ENCODE peak calls at places on chromosome 21, in eight cellular contexts. J is upper lobe of right lung, L is BJ, V is heart left ventricle, E is fibroblast of pulmonary artery, P is brain microvascular endothelial cell, D is lower leg skin, S is AG04449. K is an unnamed sample.

GRCh38 chr21:27476696-27477095 is 509.8 kb upstream of the ADAMTS5 start:
- DNase-seq in J (no peak), L (no peak), V (no peak), E (peak), P (peak), D (no peak), S (peak), K (peak)

GRCh38 chr21:16597768-16598167 is 868.0 kb downstream of the USP25 start:
- DNase-seq in J (no peak), L (no peak), V (no peak), E (no peak), P (no peak), D (no peak), S (no peak), K (no peak)

GRCh38 chr21:39033878-39034589 is 149.2 kb downstream of the PSMG1 start:
- DNase-seq in J (peak), L (no peak), V (no peak), E (no peak), P (peak), D (peak), S (no peak), K (no peak)

GRCh38 chr21:30028537-30028936 is 88.7 kb upstream of the GRIK1 start:
- DNase-seq in J (no peak), L (no peak), V (no peak), E (no peak), P (no peak), D (no peak), S (no peak), K (no peak)

GRCh38 chr21:39097335-39097861 is 85.9 kb downstream of the PSMG1 start:
- DNase-seq in J (no peak), L (no peak), V (no peak), E (no peak), P (no peak), D (peak), S (no peak), K (no peak)

GRCh38 chr21:29349702-29350101 is 51.0 kb downstream of the BACH1 start:
- DNase-seq in J (no peak), L (no peak), V (no peak), E (no peak), P (no peak), D (no peak), S (no peak), K (no peak)

GRCh38 chr21:46372014-46372485 is 48.1 kb downstream of the PCNT start:
- DNase-seq in J (no peak), L (no peak), V (peak), E (no peak), P (no peak), D (no peak), S (no peak), K (no peak)

GRCh38 chr21:29025328-29025713 is 853 bp downstream of the USP16 start:
- DNase-seq in J (no peak), L (no peak), V (no peak), E (peak), P (peak), D (no peak), S (no peak), K (no peak)

GRCh38 chr21:44006017-44006624 is 6.0 kb upstream of the TRAPPC10 start:
- DNase-seq in J (no peak), L (peak), V (no peak), E (peak), P (peak), D (no peak), S (peak), K (peak)

GRCh38 chr21:43585924-43586411 is 73.3 kb downstream of the HSF2BP start:
- DNase-seq in J (no peak), L (peak), V (no peak), E (peak), P (peak), D (no peak), S (peak), K (peak)

GRCh38 chr21:31866077-31866511 is 6.7 kb upstream of the HUNK start:
- DNase-seq in J (peak), L (no peak), V (peak), E (peak), P (peak), D (peak), S (no peak), K (peak)

GRCh38 chr21:39114871-39115658 is 68.2 kb downstream of the PSMG1 start:
- DNase-seq in J (no peak), L (no peak), V (no peak), E (peak), P (peak), D (peak), S (no peak), K (peak)

GRCh38 chr21:22260274-22260673 is 1262.1 kb downstream of the NCAM2 start:
- DNase-seq in J (no peak), L (no peak), V (no peak), E (no peak), P (no peak), D (no peak), S (no peak), K (no peak)

GRCh38 chr21:17763286-17764037 is 55.7 kb downstream of the C21orf91 start:
- DNase-seq in J (no peak), L (no peak), V (no peak), E (no peak), P (no peak), D (no peak), S (no peak), K (no peak)

GRCh38 chr21:31874817-31875216 is 2.0 kb downstream of the HUNK start:
- DNase-seq in J (no peak), L (no peak), V (no peak), E (no peak), P (no peak), D (peak), S (no peak), K (no peak)

GRCh38 chr21:37769656-37770055 is 146.6 kb downstream of the KCNJ6 start:
- DNase-seq in J (no peak), L (no peak), V (no peak), E (no peak), P (no peak), D (no peak), S (no peak), K (no peak)

DNA sequence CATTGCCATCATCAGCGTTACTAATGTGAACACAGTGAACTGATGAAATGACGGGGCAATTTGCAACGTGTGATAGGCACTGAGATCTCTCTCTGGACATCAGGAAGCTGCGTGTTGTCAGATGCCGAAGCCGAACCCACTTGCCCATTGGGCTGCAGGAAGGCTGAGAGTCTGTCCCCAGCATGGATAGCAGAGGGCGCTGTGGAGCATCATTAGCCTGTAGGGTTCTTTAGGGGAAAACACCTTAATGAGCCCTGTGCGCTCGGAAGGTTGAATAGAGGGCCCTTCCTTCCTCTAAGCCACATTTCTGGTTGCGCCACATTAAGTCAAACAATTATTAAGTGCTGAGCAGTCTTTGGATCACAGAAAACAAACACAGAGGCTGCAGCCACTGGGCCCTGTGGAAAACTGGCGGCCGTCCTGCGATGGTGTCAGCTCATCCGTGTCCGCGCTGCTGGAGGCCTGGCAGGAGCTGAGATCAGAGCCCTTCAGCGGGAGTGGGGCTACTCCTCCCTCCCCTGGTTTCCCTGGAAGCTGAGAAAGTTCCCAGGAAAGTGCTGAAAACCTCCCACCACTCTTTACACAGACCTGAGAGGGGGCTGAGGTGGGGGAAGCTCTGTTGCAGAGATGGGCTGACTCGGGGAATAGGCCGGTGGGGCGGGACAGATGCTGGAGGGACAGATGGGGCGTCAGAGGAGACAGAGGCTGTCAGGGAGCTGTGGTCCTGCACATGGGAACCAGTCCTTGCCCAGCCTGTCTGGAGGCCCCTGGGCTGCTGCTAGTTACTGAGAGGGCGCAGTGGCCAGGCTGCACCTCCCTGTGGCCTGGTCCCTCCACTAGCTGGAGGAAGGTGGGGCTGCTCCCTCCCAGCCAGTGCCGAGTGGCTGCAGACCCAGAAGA is 12.7 kb downstream of the TFF2 start:
- DNase-seq in J (peak), L (no peak), V (no peak), E (peak), P (peak), D (peak), S (no peak), K (peak)
- TF ChIP-seq CTCF in J (peak), L (peak), V (peak), E (peak), P (peak), D (no peak), S (peak), K (peak)

GRCh38 chr21:35198982-35199732 is 150.1 kb upstream of the RUNX1 start:
- DNase-seq in J (no peak), L (no peak), V (no peak), E (no peak), P (no peak), D (no peak), S (no peak), K (no peak)
- H3K4me3 ChIP-seq in J (no peak), L (no peak), V (no peak), E (no peak), P (no peak), D (no peak), S (no peak), K (no peak)

GRCh38 chr21:33189845-33190244 is 39.9 kb upstream of the IFNAR2 start:
- DNase-seq in J (no peak), L (no peak), V (no peak), E (no peak), P (no peak), D (no peak), S (no peak), K (no peak)

GRCh38 chr21:33185852-33186251 is 43.9 kb upstream of the IFNAR2 start:
- DNase-seq in J (no peak), L (no peak), V (no peak), E (no peak), P (no peak), D (no peak), S (no peak), K (no peak)

DNA sequence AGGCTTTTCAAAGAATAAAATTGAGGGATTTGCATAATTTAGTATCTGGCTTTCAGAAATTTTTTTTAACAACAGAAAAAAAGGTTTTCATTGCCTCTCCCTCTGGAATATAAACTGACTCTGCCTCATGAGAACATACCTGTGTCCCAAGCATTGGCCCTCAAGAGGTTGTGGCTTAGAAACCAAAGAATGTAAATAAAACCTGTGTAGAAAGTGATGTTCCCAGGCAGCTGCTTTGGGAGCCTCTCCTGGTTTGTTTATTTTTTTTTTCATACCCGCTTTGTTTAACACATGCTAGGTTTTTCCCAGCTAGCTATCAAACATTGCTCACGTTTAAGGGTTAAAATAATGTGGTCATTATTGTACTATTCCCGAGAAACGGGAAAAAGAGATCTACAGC is 40.5 kb upstream of the IFNAR2 start:
- DNase-seq in J (no peak), L (no peak), V (no peak), E (no peak), P (no peak), D (no peak), S (no peak), K (no peak)
- TF ChIP-seq CTCF in J (no peak), L (no peak), V (no peak), E (no peak), P (no peak), D (no peak), S (no peak), K (no peak)

DNA sequence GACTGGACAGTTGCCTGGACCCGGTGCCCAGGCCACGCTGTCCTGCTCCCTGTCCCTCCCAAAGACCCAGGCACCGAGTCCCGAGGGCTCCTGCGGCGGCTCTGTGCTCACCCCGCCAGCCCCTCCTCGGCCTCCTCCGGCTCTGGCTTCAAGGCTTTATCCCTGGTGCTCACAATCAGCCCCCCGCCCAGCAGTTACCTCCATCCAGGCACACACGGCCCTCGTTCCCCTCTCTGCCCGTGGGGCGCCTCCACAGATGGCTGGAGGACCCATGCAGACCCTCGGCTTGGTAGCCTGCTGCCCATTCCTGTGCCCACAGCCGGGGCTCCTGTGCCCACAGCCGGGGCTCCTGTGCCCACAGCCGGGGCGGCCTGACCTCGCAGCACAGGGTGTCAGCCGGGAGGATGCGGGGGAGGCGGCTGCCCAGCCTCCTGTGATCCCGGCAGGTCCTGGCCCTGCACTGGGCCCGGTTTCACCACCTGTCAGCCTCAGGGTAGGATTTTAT is 52.3 kb upstream of the COL18A1 start:
- DNase-seq in J (no peak), L (no peak), V (peak), E (no peak), P (no peak), D (no peak), S (no peak), K (no peak)
- H3K4me3 ChIP-seq in J (no peak), L (no peak), V (no peak), E (no peak), P (no peak), D (no peak), S (no peak), K (no peak)

GRCh38 chr21:41169701-41170100 is 1.7 kb downstream of the BACE2 start:
- DNase-seq in J (no peak), L (no peak), V (no peak), E (no peak), P (no peak), D (peak), S (no peak), K (no peak)
- TF ChIP-seq CTCF in J (no peak), L (no peak), V (no peak), E (no peak), P (no peak), D (no peak), S (no peak), K (no peak)

GRCh38 chr21:36709868-36710728 is 11.2 kb downstream of the SIM2 start:
- DNase-seq in J (peak), L (no peak), V (no peak), E (no peak), P (no peak), D (peak), S (no peak), K (no peak)
- H3K4me3 ChIP-seq in J (no peak), L (no peak), V (no peak), E (no peak), P (no peak), D (no peak), S (no peak), K (no peak)

DNA sequence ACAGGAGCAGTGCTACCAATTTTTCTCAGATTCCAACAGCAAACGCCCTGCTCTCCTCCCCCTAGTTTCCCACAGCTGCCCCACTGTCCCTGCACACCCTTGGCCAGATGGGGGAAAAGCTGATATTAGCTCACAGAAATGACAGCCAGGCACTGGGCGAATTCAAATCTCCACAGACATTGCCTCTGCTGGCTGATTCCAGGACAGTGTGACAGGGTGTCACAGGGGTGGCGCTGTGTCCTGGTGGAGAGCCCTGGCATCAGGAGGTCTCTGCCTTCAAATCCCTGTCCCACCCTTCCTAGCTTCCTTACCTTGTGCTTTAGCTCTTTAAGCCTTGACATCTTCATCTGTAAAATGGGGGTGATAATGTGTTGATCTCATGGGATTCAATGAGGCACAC is 10.4 kb downstream of the OLIG1 start:
- DNase-seq in J (no peak), L (no peak), V (no peak), E (no peak), P (no peak), D (peak), S (no peak), K (no peak)
- TF ChIP-seq CTCF in J (no peak), L (no peak), V (no peak), E (no peak), P (no peak), D (no peak), S (no peak), K (no peak)

DNA sequence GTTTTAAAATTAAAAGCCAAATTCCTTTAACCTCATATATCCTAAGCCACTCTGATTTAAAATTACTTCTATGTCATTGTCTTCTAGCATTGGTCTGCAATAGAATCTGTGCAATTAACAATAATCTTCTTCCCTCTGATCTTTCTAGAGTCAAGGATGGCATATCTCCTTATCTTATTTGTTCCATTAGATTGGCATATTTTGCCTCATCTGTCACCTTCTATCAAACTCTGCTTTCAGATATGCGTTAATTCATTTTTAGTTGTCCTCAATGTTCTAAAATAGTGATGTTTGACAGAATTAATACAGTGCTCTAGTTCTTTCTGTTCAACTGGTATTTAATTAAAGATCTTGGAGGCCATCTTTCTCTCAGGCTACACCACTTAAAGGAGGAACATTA is 3.1 kb downstream of the NRIP1 start:
- DNase-seq in J (no peak), L (no peak), V (no peak), E (no peak), P (no peak), D (no peak), S (no peak), K (no peak)
- H3K4me3 ChIP-seq in J (no peak), L (no peak), V (peak), E (peak), P (peak), D (no peak), S (peak), K (peak)

K was measured in foreskin fibroblast.